ENCODE peak calls at places on chromosomes 7 and 10, in nine cellular contexts. One of them, this sample, is unnamed.

GRCh38 chr10:7230956-7231355 is 179.9 kb downstream of the SFMBT2 start:
- DNase-seq in PC-3: no peak
- DNase-seq in skeletal muscle cell: peak
- DNase-seq in lower lobe of right lung: no peak
- DNase-seq in WERI-Rb-1: no peak
- DNase-seq in naive thymus-derived CD4-positive, alpha-beta T cell: no peak
- DNase-seq in epithelial cell of esophagus: no peak
- DNase-seq in prostate gland: no peak
- DNase-seq in fibroblast of lung: peak
- DNase-seq in this sample: no peak

GRCh38 chr10:132876131-132876860 is 66.1 kb downstream of the CFAP46 start:
- DNase-seq in PC-3: no peak
- DNase-seq in skeletal muscle cell: no peak
- DNase-seq in lower lobe of right lung: no peak
- DNase-seq in WERI-Rb-1: no peak
- DNase-seq in naive thymus-derived CD4-positive, alpha-beta T cell: no peak
- DNase-seq in epithelial cell of esophagus: no peak
- DNase-seq in prostate gland: no peak
- DNase-seq in fibroblast of lung: no peak
- DNase-seq in this sample: no peak

GRCh38 chr10:104336829-104337526 is 1.3 kb downstream of the ITPRIP start:
- DNase-seq in PC-3: no peak
- DNase-seq in skeletal muscle cell: no peak
- DNase-seq in lower lobe of right lung: no peak
- DNase-seq in WERI-Rb-1: no peak
- DNase-seq in naive thymus-derived CD4-positive, alpha-beta T cell: no peak
- DNase-seq in epithelial cell of esophagus: no peak
- DNase-seq in prostate gland: no peak
- DNase-seq in fibroblast of lung: peak
- DNase-seq in this sample: no peak

GRCh38 chr7:153408360-153409335 is 643.5 kb upstream of the DPP6 start:
- DNase-seq in PC-3: no peak
- DNase-seq in skeletal muscle cell: no peak
- DNase-seq in lower lobe of right lung: no peak
- DNase-seq in WERI-Rb-1: no peak
- DNase-seq in naive thymus-derived CD4-positive, alpha-beta T cell: no peak
- DNase-seq in epithelial cell of esophagus: no peak
- DNase-seq in prostate gland: no peak
- DNase-seq in fibroblast of lung: no peak
- DNase-seq in this sample: no peak

GRCh38 chr10:3828404-3829192 is 43.6 kb upstream of the KLF6 start:
- DNase-seq in PC-3: peak
- DNase-seq in skeletal muscle cell: peak
- DNase-seq in lower lobe of right lung: no peak
- DNase-seq in WERI-Rb-1: no peak
- DNase-seq in naive thymus-derived CD4-positive, alpha-beta T cell: peak
- DNase-seq in epithelial cell of esophagus: peak
- DNase-seq in prostate gland: no peak
- DNase-seq in fibroblast of lung: peak
- DNase-seq in this sample: peak

GRCh38 chr10:48791267-48791928 is 106.7 kb downstream of the WDFY4 start:
- DNase-seq in PC-3: no peak
- DNase-seq in skeletal muscle cell: no peak
- DNase-seq in lower lobe of right lung: no peak
- DNase-seq in WERI-Rb-1: no peak
- DNase-seq in naive thymus-derived CD4-positive, alpha-beta T cell: no peak
- DNase-seq in epithelial cell of esophagus: peak
- DNase-seq in prostate gland: no peak
- DNase-seq in fibroblast of lung: no peak
- DNase-seq in this sample: no peak

GRCh38 chr10:16816830-16817124 is 447 bp downstream of the RSU1 start:
- DNase-seq in PC-3: no peak
- DNase-seq in skeletal muscle cell: no peak
- DNase-seq in lower lobe of right lung: no peak
- DNase-seq in WERI-Rb-1: no peak
- DNase-seq in naive thymus-derived CD4-positive, alpha-beta T cell: no peak
- DNase-seq in epithelial cell of esophagus: no peak
- DNase-seq in prostate gland: no peak
- DNase-seq in fibroblast of lung: no peak
- DNase-seq in this sample: no peak

GRCh38 chr10:90614631-90615030 is 243.2 kb downstream of the HTR7 start:
- DNase-seq in PC-3: no peak
- DNase-seq in skeletal muscle cell: no peak
- DNase-seq in lower lobe of right lung: no peak
- DNase-seq in WERI-Rb-1: no peak
- DNase-seq in naive thymus-derived CD4-positive, alpha-beta T cell: no peak
- DNase-seq in epithelial cell of esophagus: no peak
- DNase-seq in prostate gland: no peak
- DNase-seq in fibroblast of lung: no peak
- DNase-seq in this sample: no peak

GRCh38 chr10:5364916-5365434 is at the start of gene UCN3:
- DNase-seq in PC-3: no peak
- DNase-seq in skeletal muscle cell: no peak
- DNase-seq in lower lobe of right lung: no peak
- DNase-seq in WERI-Rb-1: no peak
- DNase-seq in naive thymus-derived CD4-positive, alpha-beta T cell: no peak
- DNase-seq in epithelial cell of esophagus: no peak
- DNase-seq in prostate gland: no peak
- DNase-seq in fibroblast of lung: no peak
- DNase-seq in this sample: no peak

GRCh38 chr10:80158598-80159127 is 26.1 kb downstream of the PLAC9 start:
- DNase-seq in PC-3: peak
- DNase-seq in skeletal muscle cell: peak
- DNase-seq in lower lobe of right lung: peak
- DNase-seq in WERI-Rb-1: no peak
- DNase-seq in naive thymus-derived CD4-positive, alpha-beta T cell: no peak
- DNase-seq in epithelial cell of esophagus: peak
- DNase-seq in prostate gland: peak
- DNase-seq in fibroblast of lung: peak
- DNase-seq in this sample: no peak

GRCh38 chr7:151091003-151091402 is 4.7 kb downstream of the AGAP3 start:
- DNase-seq in PC-3: no peak
- DNase-seq in skeletal muscle cell: no peak
- DNase-seq in lower lobe of right lung: no peak
- DNase-seq in WERI-Rb-1: no peak
- DNase-seq in naive thymus-derived CD4-positive, alpha-beta T cell: no peak
- DNase-seq in epithelial cell of esophagus: no peak
- DNase-seq in prostate gland: no peak
- DNase-seq in fibroblast of lung: no peak
- DNase-seq in this sample: no peak

GRCh38 chr10:33800986-33801385 is 466.5 kb upstream of the NRP1 start:
- DNase-seq in PC-3: peak
- DNase-seq in skeletal muscle cell: no peak
- DNase-seq in lower lobe of right lung: no peak
- DNase-seq in WERI-Rb-1: no peak
- DNase-seq in naive thymus-derived CD4-positive, alpha-beta T cell: no peak
- DNase-seq in epithelial cell of esophagus: peak
- DNase-seq in prostate gland: no peak
- DNase-seq in fibroblast of lung: no peak
- DNase-seq in this sample: no peak

GRCh38 chr10:109773818-109774440 is 149.4 kb downstream of the XPNPEP1 start:
- DNase-seq in PC-3: peak
- DNase-seq in skeletal muscle cell: peak
- DNase-seq in lower lobe of right lung: no peak
- DNase-seq in WERI-Rb-1: no peak
- DNase-seq in naive thymus-derived CD4-positive, alpha-beta T cell: no peak
- DNase-seq in epithelial cell of esophagus: peak
- DNase-seq in prostate gland: no peak
- DNase-seq in fibroblast of lung: peak
- DNase-seq in this sample: peak

GRCh38 chr10:113560071-113560470 is 7.2 kb downstream of the HABP2 start:
- DNase-seq in PC-3: no peak
- DNase-seq in skeletal muscle cell: no peak
- DNase-seq in lower lobe of right lung: no peak
- DNase-seq in WERI-Rb-1: no peak
- DNase-seq in naive thymus-derived CD4-positive, alpha-beta T cell: no peak
- DNase-seq in epithelial cell of esophagus: peak
- DNase-seq in prostate gland: no peak
- DNase-seq in fibroblast of lung: no peak
- DNase-seq in this sample: no peak

GRCh38 chr7:114818501-114818900 is 103.4 kb upstream of the MDFIC start:
- DNase-seq in PC-3: peak
- DNase-seq in skeletal muscle cell: peak
- DNase-seq in lower lobe of right lung: no peak
- DNase-seq in WERI-Rb-1: no peak
- DNase-seq in naive thymus-derived CD4-positive, alpha-beta T cell: no peak
- DNase-seq in epithelial cell of esophagus: peak
- DNase-seq in prostate gland: no peak
- DNase-seq in fibroblast of lung: peak
- DNase-seq in this sample: no peak

GRCh38 chr7:123594813-123595241 is 6.8 kb upstream of the ASB15 start:
- DNase-seq in PC-3: no peak
- DNase-seq in skeletal muscle cell: no peak
- DNase-seq in lower lobe of right lung: peak
- DNase-seq in WERI-Rb-1: peak
- DNase-seq in naive thymus-derived CD4-positive, alpha-beta T cell: no peak
- DNase-seq in epithelial cell of esophagus: peak
- DNase-seq in prostate gland: no peak
- DNase-seq in fibroblast of lung: no peak
- DNase-seq in this sample: no peak

DNA sequence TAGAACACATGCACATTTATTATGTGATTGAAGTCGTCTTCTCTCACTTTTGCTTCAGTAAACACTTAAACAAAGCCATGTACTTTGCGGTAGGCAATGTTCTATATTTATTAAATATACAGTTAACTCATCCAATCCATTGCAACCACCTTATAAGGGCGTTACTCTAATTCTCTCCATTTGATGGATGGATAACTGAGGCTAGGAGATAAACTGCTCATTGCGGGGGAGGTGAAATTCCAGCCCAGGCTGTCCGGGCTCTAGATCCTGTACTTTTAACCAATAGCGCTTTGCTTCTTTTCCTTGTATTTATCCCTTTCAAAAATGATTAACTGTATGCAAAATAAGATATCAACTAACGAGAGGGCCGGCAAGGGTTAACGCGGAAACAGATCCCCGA is 1.2 kb upstream of the PLXDC2 start:
- DNase-seq in PC-3: no peak
- DNase-seq in skeletal muscle cell: no peak
- DNase-seq in lower lobe of right lung: no peak
- DNase-seq in WERI-Rb-1: no peak
- DNase-seq in naive thymus-derived CD4-positive, alpha-beta T cell: no peak
- DNase-seq in epithelial cell of esophagus: no peak
- DNase-seq in prostate gland: no peak
- DNase-seq in fibroblast of lung: no peak
- DNase-seq in this sample: no peak
- H3K4me3 ChIP-seq in PC-3: no peak
- H3K4me3 ChIP-seq in skeletal muscle cell: peak
- H3K4me3 ChIP-seq in lower lobe of right lung: peak
- H3K4me3 ChIP-seq in WERI-Rb-1: peak
- H3K4me3 ChIP-seq in naive thymus-derived CD4-positive, alpha-beta T cell: no peak
- H3K4me3 ChIP-seq in epithelial cell of esophagus: peak
- H3K4me3 ChIP-seq in prostate gland: peak
- H3K4me3 ChIP-seq in fibroblast of lung: peak
- H3K4me3 ChIP-seq in this sample: no peak

DNA sequence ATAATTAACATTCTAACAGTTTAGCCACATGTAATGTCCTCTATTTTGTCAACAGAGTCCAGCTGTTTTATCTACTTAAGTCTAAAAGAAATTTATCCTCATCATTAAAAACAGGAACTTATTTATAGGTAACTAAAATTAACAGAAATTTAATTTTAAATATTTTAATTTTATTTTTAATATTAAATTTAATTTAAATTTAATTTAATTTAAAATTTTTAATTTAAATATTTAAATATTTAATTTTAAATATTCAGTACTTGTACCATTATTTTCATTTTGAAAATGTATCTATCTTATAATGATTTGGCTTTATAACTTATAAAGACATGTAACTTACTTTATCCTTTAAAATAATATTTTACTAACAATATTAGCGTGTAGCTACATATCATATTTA is 1.0 kb upstream of the GPR22 start:
- DNase-seq in PC-3: no peak
- DNase-seq in skeletal muscle cell: no peak
- DNase-seq in lower lobe of right lung: no peak
- DNase-seq in WERI-Rb-1: no peak
- DNase-seq in naive thymus-derived CD4-positive, alpha-beta T cell: no peak
- DNase-seq in epithelial cell of esophagus: no peak
- DNase-seq in prostate gland: no peak
- DNase-seq in fibroblast of lung: no peak
- DNase-seq in this sample: no peak
- H3K4me3 ChIP-seq in PC-3: no peak
- H3K4me3 ChIP-seq in skeletal muscle cell: no peak
- H3K4me3 ChIP-seq in lower lobe of right lung: no peak
- H3K4me3 ChIP-seq in WERI-Rb-1: no peak
- H3K4me3 ChIP-seq in naive thymus-derived CD4-positive, alpha-beta T cell: no peak
- H3K4me3 ChIP-seq in epithelial cell of esophagus: no peak
- H3K4me3 ChIP-seq in prostate gland: no peak
- H3K4me3 ChIP-seq in fibroblast of lung: no peak
- H3K4me3 ChIP-seq in this sample: no peak

GRCh38 chr10:100727808-100728207 is 17.6 kb upstream of the PAX2 start:
- DNase-seq in PC-3: no peak
- DNase-seq in skeletal muscle cell: no peak
- DNase-seq in lower lobe of right lung: no peak
- DNase-seq in WERI-Rb-1: no peak
- DNase-seq in naive thymus-derived CD4-positive, alpha-beta T cell: no peak
- DNase-seq in epithelial cell of esophagus: no peak
- DNase-seq in prostate gland: no peak
- DNase-seq in fibroblast of lung: no peak
- DNase-seq in this sample: no peak

GRCh38 chr10:100731603-100732596 is 13.5 kb upstream of the PAX2 start:
- DNase-seq in PC-3: no peak
- DNase-seq in skeletal muscle cell: no peak
- DNase-seq in lower lobe of right lung: no peak
- DNase-seq in WERI-Rb-1: no peak
- DNase-seq in naive thymus-derived CD4-positive, alpha-beta T cell: no peak
- DNase-seq in epithelial cell of esophagus: no peak
- DNase-seq in prostate gland: no peak
- DNase-seq in fibroblast of lung: no peak
- DNase-seq in this sample: no peak

GRCh38 chr10:100729877-100730738 is 15.3 kb upstream of the PAX2 start:
- DNase-seq in PC-3: no peak
- DNase-seq in skeletal muscle cell: no peak
- DNase-seq in lower lobe of right lung: no peak
- DNase-seq in WERI-Rb-1: no peak
- DNase-seq in naive thymus-derived CD4-positive, alpha-beta T cell: no peak
- DNase-seq in epithelial cell of esophagus: no peak
- DNase-seq in prostate gland: no peak
- DNase-seq in fibroblast of lung: no peak
- DNase-seq in this sample: no peak

GRCh38 chr10:100730739-100731602 is 14.4 kb upstream of the PAX2 start:
- DNase-seq in PC-3: no peak
- DNase-seq in skeletal muscle cell: no peak
- DNase-seq in lower lobe of right lung: no peak
- DNase-seq in WERI-Rb-1: peak
- DNase-seq in naive thymus-derived CD4-positive, alpha-beta T cell: no peak
- DNase-seq in epithelial cell of esophagus: no peak
- DNase-seq in prostate gland: no peak
- DNase-seq in fibroblast of lung: no peak
- DNase-seq in this sample: peak

GRCh38 chr10:100728928-100729876 is 16.2 kb upstream of the PAX2 start:
- DNase-seq in PC-3: peak
- DNase-seq in skeletal muscle cell: no peak
- DNase-seq in lower lobe of right lung: no peak
- DNase-seq in WERI-Rb-1: peak
- DNase-seq in naive thymus-derived CD4-positive, alpha-beta T cell: no peak
- DNase-seq in epithelial cell of esophagus: peak
- DNase-seq in prostate gland: no peak
- DNase-seq in fibroblast of lung: peak
- DNase-seq in this sample: peak
- H3K4me3 ChIP-seq in PC-3: peak
- H3K4me3 ChIP-seq in skeletal muscle cell: no peak
- H3K4me3 ChIP-seq in lower lobe of right lung: peak
- H3K4me3 ChIP-seq in WERI-Rb-1: no peak
- H3K4me3 ChIP-seq in naive thymus-derived CD4-positive, alpha-beta T cell: no peak
- H3K4me3 ChIP-seq in epithelial cell of esophagus: no peak
- H3K4me3 ChIP-seq in prostate gland: no peak
- H3K4me3 ChIP-seq in fibroblast of lung: no peak
- H3K4me3 ChIP-seq in this sample: peak

GRCh38 chr7:133070562-133070961 is 11.3 kb downstream of the CHCHD3 start:
- DNase-seq in PC-3: no peak
- DNase-seq in skeletal muscle cell: no peak
- DNase-seq in lower lobe of right lung: no peak
- DNase-seq in WERI-Rb-1: peak
- DNase-seq in naive thymus-derived CD4-positive, alpha-beta T cell: no peak
- DNase-seq in epithelial cell of esophagus: peak
- DNase-seq in prostate gland: no peak
- DNase-seq in fibroblast of lung: peak
- DNase-seq in this sample: no peak
- H3K4me3 ChIP-seq in PC-3: no peak
- H3K4me3 ChIP-seq in skeletal muscle cell: no peak
- H3K4me3 ChIP-seq in lower lobe of right lung: no peak
- H3K4me3 ChIP-seq in WERI-Rb-1: no peak
- H3K4me3 ChIP-seq in naive thymus-derived CD4-positive, alpha-beta T cell: no peak
- H3K4me3 ChIP-seq in epithelial cell of esophagus: no peak
- H3K4me3 ChIP-seq in prostate gland: no peak
- H3K4me3 ChIP-seq in fibroblast of lung: no peak
- H3K4me3 ChIP-seq in this sample: no peak

This sample was measured in Jurkat, Clone E6-1.